ENCODE peak calls at places on chromosomes 7 and 10, in four cellular contexts. One of them, this sample, is unnamed.

GRCh38 chr7:138442822-138443221 is 17.2 kb upstream of the TRIM24 start:
- DNase-seq in tibial nerve: no peak
- DNase-seq in spleen: no peak
- DNase-seq in body of pancreas: no peak
- DNase-seq in this sample: no peak

GRCh38 chr7:47391726-47392125 is 190.2 kb downstream of the TNS3 start:
- DNase-seq in body of pancreas: no peak
- DNase-seq in tibial nerve: no peak
- DNase-seq in spleen: no peak
- DNase-seq in this sample: no peak

GRCh38 chr10:68106656-68107055 is 2.6 kb upstream of the MYPN start:
- DNase-seq in body of pancreas: no peak
- DNase-seq in spleen: no peak
- DNase-seq in tibial nerve: no peak
- DNase-seq in this sample: no peak

GRCh38 chr10:50554995-50555568 is 68.7 kb downstream of the SGMS1 start:
- DNase-seq in body of pancreas: peak
- DNase-seq in tibial nerve: no peak
- DNase-seq in spleen: no peak
- DNase-seq in this sample: no peak

GRCh38 chr10:29150010-29150409 is 138.9 kb upstream of the LYZL1 start:
- DNase-seq in body of pancreas: peak
- DNase-seq in tibial nerve: no peak
- DNase-seq in spleen: no peak
- DNase-seq in this sample: no peak

GRCh38 chr7:2217716-2218443 is 14.9 kb downstream of the MAD1L1 start:
- DNase-seq in tibial nerve: no peak
- DNase-seq in body of pancreas: no peak
- DNase-seq in spleen: no peak
- DNase-seq in this sample: no peak

GRCh38 chr10:24503627-24504320 is 219.9 kb downstream of the ARHGAP21 start:
- DNase-seq in body of pancreas: peak
- DNase-seq in spleen: no peak
- DNase-seq in tibial nerve: peak
- DNase-seq in this sample: peak

GRCh38 chr7:44132039-44132438 is 8.7 kb upstream of the POLD2 start:
- DNase-seq in tibial nerve: no peak
- DNase-seq in spleen: no peak
- DNase-seq in body of pancreas: no peak
- DNase-seq in this sample: no peak

GRCh38 chr7:42035205-42035604 is 201.8 kb downstream of the GLI3 start:
- DNase-seq in spleen: no peak
- DNase-seq in tibial nerve: no peak
- DNase-seq in body of pancreas: no peak
- DNase-seq in this sample: no peak

GRCh38 chr7:150325901-150326300 is 2.6 kb upstream of the ACTR3C start:
- DNase-seq in spleen: no peak
- DNase-seq in tibial nerve: no peak
- DNase-seq in body of pancreas: no peak
- DNase-seq in this sample: no peak

GRCh38 chr10:132577350-132578005 is 39.9 kb downstream of the INPP5A start:
- DNase-seq in body of pancreas: peak
- DNase-seq in spleen: no peak
- DNase-seq in tibial nerve: no peak
- DNase-seq in this sample: no peak

GRCh38 chr10:103465411-103466179 is 6.9 kb upstream of the CALHM1 start:
- DNase-seq in body of pancreas: no peak
- DNase-seq in tibial nerve: no peak
- DNase-seq in spleen: no peak
- DNase-seq in this sample: no peak

GRCh38 chr10:11776080-11776479 is 33.9 kb downstream of the ECHDC3 start:
- DNase-seq in body of pancreas: no peak
- DNase-seq in spleen: no peak
- DNase-seq in tibial nerve: no peak
- DNase-seq in this sample: no peak

GRCh38 chr7:139580435-139580834 is 57.0 kb downstream of the CLEC2L start:
- DNase-seq in tibial nerve: no peak
- DNase-seq in body of pancreas: no peak
- DNase-seq in spleen: no peak
- DNase-seq in this sample: no peak

GRCh38 chr10:124125305-124126116 is 32.1 kb upstream of the CHST15 start:
- DNase-seq in body of pancreas: no peak
- DNase-seq in spleen: no peak
- DNase-seq in tibial nerve: no peak
- DNase-seq in this sample: no peak

GRCh38 chr7:115056019-115056418 is 134.1 kb downstream of the MDFIC start:
- DNase-seq in body of pancreas: no peak
- DNase-seq in spleen: no peak
- DNase-seq in tibial nerve: no peak
- DNase-seq in this sample: no peak

GRCh38 chr7:51029586-51030230 is 247.0 kb upstream of the GRB10 start:
- DNase-seq in spleen: no peak
- DNase-seq in body of pancreas: no peak
- DNase-seq in tibial nerve: no peak
- DNase-seq in this sample: peak

GRCh38 chr7:49397750-49398149 is 375.7 kb upstream of the VWC2 start:
- DNase-seq in body of pancreas: no peak
- DNase-seq in spleen: no peak
- DNase-seq in tibial nerve: no peak
- DNase-seq in this sample: no peak

GRCh38 chr7:5406957-5407930 is 16.4 kb downstream of the TNRC18 start:
- DNase-seq in spleen: no peak
- DNase-seq in body of pancreas: no peak
- DNase-seq in tibial nerve: no peak
- DNase-seq in this sample: no peak

GRCh38 chr7:155644178-155644970 is at the start of gene RBM33:
- DNase-seq in tibial nerve: peak
- DNase-seq in body of pancreas: peak
- DNase-seq in spleen: peak
- DNase-seq in this sample: peak
- TF ChIP-seq POLR2A in tibial nerve: peak
- TF ChIP-seq POLR2A in body of pancreas: peak
- TF ChIP-seq POLR2A in spleen: no peak
- TF ChIP-seq POLR2A in this sample: peak

GRCh38 chr10:119466076-119466475 is 76.4 kb downstream of the RGS10 start:
- DNase-seq in tibial nerve: no peak
- DNase-seq in spleen: peak
- DNase-seq in body of pancreas: no peak
- DNase-seq in this sample: no peak
- TF ChIP-seq POLR2A in tibial nerve: no peak
- TF ChIP-seq POLR2A in spleen: no peak
- TF ChIP-seq POLR2A in body of pancreas: no peak
- TF ChIP-seq POLR2A in this sample: no peak

GRCh38 chr10:113663142-113663541 is 699 bp downstream of the NRAP start:
- DNase-seq in tibial nerve: no peak
- DNase-seq in spleen: no peak
- DNase-seq in body of pancreas: no peak
- DNase-seq in this sample: no peak

GRCh38 chr10:113663908-113664307 is at the start of gene NRAP:
- DNase-seq in spleen: no peak
- DNase-seq in body of pancreas: no peak
- DNase-seq in tibial nerve: no peak
- DNase-seq in this sample: no peak

GRCh38 chr10:113665352-113665751 is 1.5 kb upstream of the NRAP start:
- DNase-seq in spleen: no peak
- DNase-seq in body of pancreas: no peak
- DNase-seq in tibial nerve: no peak
- DNase-seq in this sample: no peak

GRCh38 chr10:113657544-113657943 is 6.3 kb downstream of the NRAP start:
- DNase-seq in body of pancreas: no peak
- DNase-seq in spleen: no peak
- DNase-seq in tibial nerve: no peak
- DNase-seq in this sample: no peak

GRCh38 chr10:113661332-113661731 is 2.5 kb downstream of the NRAP start:
- DNase-seq in spleen: no peak
- DNase-seq in tibial nerve: no peak
- DNase-seq in body of pancreas: no peak
- DNase-seq in this sample: no peak
- TF ChIP-seq POLR2A in spleen: no peak
- TF ChIP-seq POLR2A in tibial nerve: no peak
- TF ChIP-seq POLR2A in body of pancreas: no peak
- TF ChIP-seq POLR2A in this sample: no peak

GRCh38 chr7:75738604-75738974 is at the start of gene HIP1:
- DNase-seq in body of pancreas: no peak
- DNase-seq in spleen: no peak
- DNase-seq in tibial nerve: no peak
- DNase-seq in this sample: peak
- TF ChIP-seq POLR2A in body of pancreas: no peak
- TF ChIP-seq POLR2A in spleen: no peak
- TF ChIP-seq POLR2A in tibial nerve: peak
- TF ChIP-seq POLR2A in this sample: no peak

GRCh38 chr7:31744294-31744874 is 57.4 kb downstream of the PPP1R17 start:
- DNase-seq in body of pancreas: peak
- DNase-seq in tibial nerve: peak
- DNase-seq in spleen: no peak
- DNase-seq in this sample: peak
- TF ChIP-seq POLR2A in body of pancreas: no peak
- TF ChIP-seq POLR2A in tibial nerve: no peak
- TF ChIP-seq POLR2A in spleen: no peak
- TF ChIP-seq POLR2A in this sample: no peak

GRCh38 chr7:157439149-157439548 is 102.3 kb downstream of the DNAJB6 start:
- DNase-seq in body of pancreas: no peak
- DNase-seq in tibial nerve: no peak
- DNase-seq in spleen: no peak
- DNase-seq in this sample: no peak
- TF ChIP-seq POLR2A in body of pancreas: no peak
- TF ChIP-seq POLR2A in tibial nerve: no peak
- TF ChIP-seq POLR2A in spleen: no peak
- TF ChIP-seq POLR2A in this sample: no peak

DNA sequence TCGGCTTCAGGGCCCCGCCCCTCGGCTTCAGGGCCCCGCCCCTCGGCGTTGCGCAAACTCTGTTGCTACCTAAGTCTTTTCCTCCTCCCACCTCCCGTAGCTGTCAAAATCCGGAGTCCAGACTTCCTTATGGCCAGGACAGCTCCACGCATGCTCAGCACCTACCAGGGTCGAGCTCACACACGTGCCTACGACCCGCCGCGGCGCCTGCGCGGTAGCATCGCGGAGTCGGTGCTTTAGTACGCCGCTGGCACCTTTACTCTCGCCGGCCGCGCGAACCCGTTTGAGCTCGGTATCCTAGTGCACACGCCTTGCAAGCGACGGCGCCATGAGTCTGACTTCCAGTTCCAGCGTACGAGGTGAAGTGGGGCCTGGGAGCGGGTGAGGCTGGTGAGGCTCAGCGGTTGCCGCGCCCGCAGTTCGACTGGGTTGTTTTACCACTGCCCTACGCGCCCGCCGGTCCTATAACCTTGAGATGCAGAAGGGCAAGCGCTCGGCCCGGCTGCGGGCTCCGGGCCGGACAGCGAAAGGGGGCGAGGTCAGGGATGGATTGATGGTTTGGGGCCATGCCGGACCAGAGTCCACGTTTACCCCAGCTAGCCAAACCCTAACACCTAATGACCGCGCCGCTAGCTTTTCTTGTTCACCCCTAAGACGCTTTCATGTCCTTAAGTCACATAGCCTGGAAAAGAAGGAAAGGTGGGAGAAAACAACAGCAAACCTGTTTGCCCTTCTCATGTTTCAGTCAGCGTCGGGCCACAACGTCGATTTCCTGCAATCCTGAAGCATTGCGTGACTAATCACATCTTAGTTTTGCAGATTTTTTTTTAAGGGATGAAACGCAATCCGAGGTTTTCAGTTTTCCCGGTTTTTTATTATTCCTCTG is at the start of gene CISD1:
- DNase-seq in body of pancreas: peak
- DNase-seq in tibial nerve: peak
- DNase-seq in spleen: peak
- DNase-seq in this sample: peak
- TF ChIP-seq POLR2A in body of pancreas: peak
- TF ChIP-seq POLR2A in tibial nerve: peak
- TF ChIP-seq POLR2A in spleen: no peak
- TF ChIP-seq POLR2A in this sample: peak